ENCODE peak calls at places on chromosome 19, in seven cellular contexts. S, X, F, G, I, A and Y are unnamed samples.

GRCh38 chr19:995051-995827 is 5.0 kb upstream of the GRIN3B start:
- DNase-seq in S (no peak), X (no peak), F (no peak), G (no peak), I (no peak), A (no peak), Y (no peak)

GRCh38 chr19:13018037-13018914 is 23.0 kb downstream of the NFIX start:
- DNase-seq in S (no peak), X (no peak), F (no peak), G (peak; percentile 23), I (no peak), A (no peak), Y (no peak)

GRCh38 chr19:7645656-7646425 is 8.9 kb downstream of the STXBP2 start:
- DNase-seq in S (no peak), X (no peak), F (no peak), G (no peak), I (no peak), A (no peak), Y (no peak)

GRCh38 chr19:1522061-1522460 is 1.8 kb upstream of the PLK5 start:
- DNase-seq in S (no peak), X (no peak), F (no peak), G (no peak), I (no peak), A (no peak), Y (no peak)

GRCh38 chr19:13091400-13092161 is 11.1 kb downstream of the LYL1 start:
- DNase-seq in S (no peak), X (no peak), F (no peak), G (no peak), I (no peak), A (peak; percentile 63), Y (no peak)

GRCh38 chr19:3783660-3784584 is 2.3 kb downstream of the MATK start:
- DNase-seq in S (peak; percentile 16), X (no peak), F (no peak), G (no peak), I (no peak), A (no peak), Y (no peak)

GRCh38 chr19:50803633-50804419 is 13.6 kb downstream of the ACP4 start:
- DNase-seq in S (no peak), X (no peak), F (no peak), G (no peak), I (no peak), A (no peak), Y (peak; percentile 7)

GRCh38 chr19:45558399-45558878 is 26.2 kb downstream of the OPA3 start:
- DNase-seq in S (peak; percentile 48), X (peak; percentile 47), F (peak; percentile 39), G (peak; percentile 33), I (peak; percentile 48), A (peak; percentile 45), Y (peak; percentile 36)

GRCh38 chr19:5914946-5915781 is 1.1 kb downstream of the CAPS start:
- DNase-seq in S (no peak), X (no peak), F (no peak), G (no peak), I (no peak), A (peak; percentile 51), Y (no peak)

GRCh38 chr19:49832556-49832955 is 14.5 kb downstream of the MED25 start:
- DNase-seq in S (no peak), X (no peak), F (no peak), G (no peak), I (no peak), A (no peak), Y (no peak)

GRCh38 chr19:30233375-30233774 is 138.8 kb upstream of the ZNF536 start:
- DNase-seq in S (no peak), X (no peak), F (no peak), G (no peak), I (no peak), A (no peak), Y (no peak)

GRCh38 chr19:18839465-18840287 is 7.9 kb downstream of the UPF1 start:
- DNase-seq in S (no peak), X (no peak), F (no peak), G (peak; percentile 25), I (no peak), A (no peak), Y (no peak)

GRCh38 chr19:6718741-6719539 is 1.5 kb downstream of the C3 start:
- DNase-seq in S (no peak), X (no peak), F (no peak), G (peak; percentile 23), I (no peak), A (no peak), Y (no peak)

GRCh38 chr19:39684283-39684682 is 20.0 kb upstream of the LGALS14 start:
- DNase-seq in S (no peak), X (no peak), F (no peak), G (no peak), I (no peak), A (no peak), Y (no peak)

GRCh38 chr19:40798997-40799557 is at the start of gene EGLN2:
- DNase-seq in S (no peak), X (no peak), F (no peak), G (no peak), I (no peak), A (no peak), Y (no peak)

GRCh38 chr19:4182082-4182926 is at the start of the genes ANKRD24 and SIRT6:
- DNase-seq in S (peak; percentile 91), X (peak; percentile 94), F (peak; percentile 93), G (peak; percentile 94), I (peak; percentile 95), A (peak; percentile 97), Y (peak; percentile 93)

GRCh38 chr19:33194527-33194883 is 375 bp downstream of the LRP3 start:
- DNase-seq in S (no peak), X (no peak), F (no peak), G (peak; percentile 11), I (no peak), A (no peak), Y (no peak)

GRCh38 chr19:55080915-55081772 is 5.5 kb downstream of the EPS8L1 start:
- DNase-seq in S (peak; percentile 86), X (peak; percentile 76), F (peak; percentile 76), G (peak; percentile 60), I (peak; percentile 77), A (peak; percentile 75), Y (peak; percentile 79)

GRCh38 chr19:50266896-50267295 is 62.3 kb downstream of the KCNC3 start:
- DNase-seq in S (no peak), X (no peak), F (no peak), G (no peak), I (peak; percentile 19), A (peak; percentile 63), Y (no peak)

GRCh38 chr19:33301011-33301899 is 1.1 kb downstream of the CEBPA start:
- DNase-seq in S (no peak), X (no peak), F (no peak), G (no peak), I (no peak), A (no peak), Y (no peak)

GRCh38 chr19:34317311-34317927 is 47.6 kb upstream of the GPI start:
- DNase-seq in S (peak; percentile 24), X (no peak), F (no peak), G (peak; percentile 29), I (no peak), A (no peak), Y (peak; percentile 46)

GRCh38 chr19:23946569-23946968 is 31.9 kb downstream of the ZNF726 start:
- DNase-seq in S (no peak), X (no peak), F (no peak), G (no peak), I (no peak), A (no peak), Y (no peak)

GRCh38 chr19:30490760-30491159 is 118.6 kb downstream of the ZNF536 start:
- DNase-seq in S (no peak), X (no peak), F (no peak), G (no peak), I (no peak), A (no peak), Y (no peak)

GRCh38 chr19:14434543-14435319 is 1.6 kb downstream of the PKN1 start:
- DNase-seq in S (no peak), X (no peak), F (no peak), G (peak; percentile 76), I (no peak), A (peak; percentile 58), Y (no peak)

GRCh38 chr19:55644842-55645511 is 1.5 kb downstream of the ZNF581 start:
- DNase-seq in S (no peak), X (no peak), F (no peak), G (no peak), I (no peak), A (no peak), Y (no peak)

GRCh38 chr19:47124937-47125668 is 5.5 kb upstream of the SAE1 start:
- DNase-seq in S (no peak), X (peak; percentile 12), F (no peak), G (peak; percentile 75), I (no peak), A (no peak), Y (no peak)

GRCh38 chr19:53156888-53157287 is 2.0 kb downstream of the ZNF347 start:
- DNase-seq in S (no peak), X (no peak), F (no peak), G (no peak), I (no peak), A (no peak), Y (no peak)

GRCh38 chr19:32910874-32911273 is 41.3 kb upstream of the SLC7A9 start:
- DNase-seq in S (no peak), X (no peak), F (no peak), G (no peak), I (no peak), A (no peak), Y (no peak)

GRCh38 chr19:42468273-42468796 is 25.6 kb upstream of the CXCL17 start:
- DNase-seq in S (no peak), X (no peak), F (no peak), G (peak; percentile 80), I (no peak), A (no peak), Y (no peak)